ENCODE peak calls at places on chromosomes 11 and 22, in five cellular contexts. G, I, Q, E and P are unnamed samples.

GRCh38 chr11:2422461-2423156 is 21.7 kb downstream of the TRPM5 start:
- DNase-seq in I (no peak), Q (no peak), E (no peak), G (no peak), P (peak)

GRCh38 chr11:128741928-128742327 is 48.1 kb downstream of the FLI1 start:
- DNase-seq in I (no peak), Q (no peak), E (no peak), G (no peak), P (no peak)

GRCh38 chr22:49181942-49182341 is 645.7 kb downstream of the BRD1 start:
- DNase-seq in Q (no peak), G (no peak), I (no peak), E (no peak), P (no peak)

GRCh38 chr11:67293090-67293489 is 4.0 kb downstream of the ANKRD13D start:
- DNase-seq in G (no peak), Q (no peak), I (no peak), E (no peak), P (no peak)

GRCh38 chr11:107203656-107204055 is 185.4 kb upstream of the GUCY1A2 start:
- DNase-seq in I (no peak), Q (no peak), G (no peak), E (no peak), P (no peak)

GRCh38 chr22:30021881-30022619 is 58.2 kb upstream of the HORMAD2 start:
- DNase-seq in Q (no peak), I (no peak), E (no peak), G (no peak), P (no peak)

GRCh38 chr22:24525416-24526037 is 29.4 kb downstream of the GUCD1 start:
- DNase-seq in E (no peak), Q (peak), I (peak), G (peak), P (peak)

GRCh38 chr22:30947821-30948454 is 20.6 kb downstream of the MORC2 start:
- DNase-seq in G (no peak), E (no peak), Q (no peak), I (no peak), P (no peak)

GRCh38 chr11:102428696-102429095 is 23.9 kb downstream of the TMEM123 start:
- DNase-seq in Q (no peak), E (no peak), G (no peak), I (no peak), P (no peak)

GRCh38 chr22:30430933-30431332 is 5.4 kb downstream of the MTFP1 start:
- DNase-seq in Q (no peak), I (no peak), E (no peak), G (no peak), P (no peak)

GRCh38 chr22:44889233-44889878 is 120.4 kb downstream of the PHF21B start:
- DNase-seq in E (no peak), G (no peak), I (no peak), Q (no peak), P (no peak)

GRCh38 chr11:8019671-8020597 is 32.8 kb downstream of the EIF3F start:
- DNase-seq in G (peak), Q (peak), I (no peak), E (peak), P (peak)

GRCh38 chr22:19911540-19912235 is 29.9 kb upstream of the COMT start:
- DNase-seq in G (no peak), Q (no peak), I (no peak), E (no peak), P (no peak)

GRCh38 chr11:64856382-64857227 is 12.2 kb upstream of the CDC42BPG start:
- DNase-seq in E (no peak), I (peak), G (peak), Q (peak), P (no peak)

GRCh38 chr22:10778296-10778814 is 4749.6 kb upstream of the OR11H1 start:
- DNase-seq in I (no peak), E (no peak), G (no peak), Q (no peak), P (no peak)

GRCh38 chr22:24730864-24731263 is 43.7 kb downstream of the PIWIL3 start:
- DNase-seq in Q (no peak), I (no peak), E (no peak), G (no peak), P (no peak)

GRCh38 chr22:27110985-27111451 is 453.6 kb downstream of the MIAT start:
- DNase-seq in Q (peak), I (no peak), G (no peak), E (no peak), P (no peak)

GRCh38 chr11:76143274-76143673 is 63.0 kb downstream of the WNT11 start:
- DNase-seq in E (no peak), I (no peak), G (no peak), Q (no peak), P (no peak)

GRCh38 chr11:64724863-64725535 is 2.0 kb upstream of the NRXN2 start:
- DNase-seq in G (no peak), E (no peak), I (no peak), Q (no peak), P (no peak)

GRCh38 chr11:59173964-59174663 is 2.2 kb downstream of the DTX4 start:
- DNase-seq in E (no peak), G (no peak), Q (no peak), I (peak), P (peak)

GRCh38 chr11:34926101-34926830 is 9.8 kb downstream of the PDHX start:
- DNase-seq in G (no peak), I (no peak), Q (no peak), E (no peak), P (no peak)

GRCh38 chr11:10673476-10674062 is 20.0 kb downstream of the IRAG1 start:
- DNase-seq in I (no peak), E (no peak), G (no peak), Q (no peak), P (no peak)

GRCh38 chr11:69172674-69173073 is 16.9 kb downstream of the SMIM38 start:
- DNase-seq in Q (no peak), E (no peak), I (no peak), G (no peak), P (no peak)

GRCh38 chr11:85810871-85811611 is at the start of gene SYTL2:
- DNase-seq in G (peak), I (peak), Q (peak), E (no peak), P (peak)

GRCh38 chr22:24413726-24414385 is 13.5 kb upstream of the ADORA2A start:
- DNase-seq in E (no peak), G (no peak), Q (no peak), I (no peak), P (no peak)

GRCh38 chr11:40338739-40339138 is 1120.7 kb downstream of the LRRC4C start:
- DNase-seq in Q (no peak), I (no peak), E (no peak), G (no peak), P (no peak)

GRCh38 chr11:83037877-83038276 is 33.8 kb downstream of the RAB30 start:
- DNase-seq in G (no peak), E (no peak), Q (no peak), I (no peak), P (no peak)

GRCh38 chr11:70466154-70466553 is 67.8 kb downstream of the CTTN start:
- DNase-seq in E (no peak), G (no peak), Q (peak), I (no peak), P (no peak)

GRCh38 chr22:29587938-29588699 is 7.2 kb upstream of the NIPSNAP1 start:
- DNase-seq in E (no peak), G (peak), I (no peak), Q (peak), P (no peak)

GRCh38 chr22:19801340-19802000 is 40.9 kb downstream of the TBX1 start:
- DNase-seq in E (no peak), I (no peak), G (no peak), Q (no peak), P (peak)

GRCh38 chr11:43907028-43907966 is 26.7 kb downstream of the ALKBH3 start:
- DNase-seq in Q (no peak), I (no peak), G (no peak), E (no peak), P (no peak)

GRCh38 chr11:35781342-35782171 is 119.0 kb downstream of the TRIM44 start:
- DNase-seq in I (no peak), Q (no peak), E (no peak), G (peak), P (no peak)

DNA sequence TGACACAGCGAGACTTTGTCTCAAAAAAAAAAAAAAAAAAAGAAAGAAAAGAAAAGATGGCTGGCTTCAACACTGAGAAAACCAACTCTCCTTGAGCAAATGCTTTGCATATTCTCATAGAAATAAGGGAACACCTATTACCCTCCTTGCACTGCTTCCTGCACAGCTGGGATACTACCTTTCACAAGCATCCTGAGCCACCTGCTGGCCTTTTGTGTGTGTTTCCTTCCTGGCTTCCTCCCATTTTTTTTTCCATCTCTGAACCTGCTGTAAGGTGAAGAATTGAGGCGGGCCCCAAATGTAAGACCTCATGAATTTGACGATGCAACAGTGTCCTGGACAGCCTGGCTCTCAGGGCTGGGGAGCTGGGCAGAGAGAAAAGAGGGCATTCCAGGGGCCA is 1.9 kb upstream of the RFPL3 start:
- DNase-seq in E (no peak), Q (no peak), I (no peak), G (no peak), P (no peak)
- TF ChIP-seq CTCF in E (no peak), Q (no peak), I (no peak), G (no peak), P (no peak)

GRCh38 chr11:12854829-12855228 is 154.3 kb upstream of the RASSF10 start:
- DNase-seq in Q (peak), I (peak), G (no peak), E (no peak), P (no peak)

GRCh38 chr11:12859872-12860657 is 149.1 kb upstream of the RASSF10 start:
- DNase-seq in E (no peak), G (no peak), Q (no peak), I (no peak), P (no peak)

GRCh38 chr11:12860827-12861226 is 148.3 kb upstream of the RASSF10 start:
- DNase-seq in G (no peak), I (no peak), E (no peak), Q (no peak), P (no peak)

GRCh38 chr11:12856338-12856737 is 152.8 kb upstream of the RASSF10 start:
- DNase-seq in E (no peak), G (no peak), I (no peak), Q (no peak), P (no peak)

GRCh38 chr11:12857572-12857971 is 151.5 kb upstream of the RASSF10 start:
- DNase-seq in E (no peak), Q (no peak), I (no peak), G (no peak), P (no peak)
- TF ChIP-seq POLR2A in E (no peak), Q (no peak), I (no peak), G (no peak), P (no peak)

GRCh38 chr11:61792310-61793083 is at the start of the genes FEN1 and TMEM258:
- DNase-seq in Q (peak), E (peak), G (peak), I (peak), P (peak)
- TF ChIP-seq CTCF in Q (no peak), E (no peak), G (no peak), I (peak), P (peak)

DNA sequence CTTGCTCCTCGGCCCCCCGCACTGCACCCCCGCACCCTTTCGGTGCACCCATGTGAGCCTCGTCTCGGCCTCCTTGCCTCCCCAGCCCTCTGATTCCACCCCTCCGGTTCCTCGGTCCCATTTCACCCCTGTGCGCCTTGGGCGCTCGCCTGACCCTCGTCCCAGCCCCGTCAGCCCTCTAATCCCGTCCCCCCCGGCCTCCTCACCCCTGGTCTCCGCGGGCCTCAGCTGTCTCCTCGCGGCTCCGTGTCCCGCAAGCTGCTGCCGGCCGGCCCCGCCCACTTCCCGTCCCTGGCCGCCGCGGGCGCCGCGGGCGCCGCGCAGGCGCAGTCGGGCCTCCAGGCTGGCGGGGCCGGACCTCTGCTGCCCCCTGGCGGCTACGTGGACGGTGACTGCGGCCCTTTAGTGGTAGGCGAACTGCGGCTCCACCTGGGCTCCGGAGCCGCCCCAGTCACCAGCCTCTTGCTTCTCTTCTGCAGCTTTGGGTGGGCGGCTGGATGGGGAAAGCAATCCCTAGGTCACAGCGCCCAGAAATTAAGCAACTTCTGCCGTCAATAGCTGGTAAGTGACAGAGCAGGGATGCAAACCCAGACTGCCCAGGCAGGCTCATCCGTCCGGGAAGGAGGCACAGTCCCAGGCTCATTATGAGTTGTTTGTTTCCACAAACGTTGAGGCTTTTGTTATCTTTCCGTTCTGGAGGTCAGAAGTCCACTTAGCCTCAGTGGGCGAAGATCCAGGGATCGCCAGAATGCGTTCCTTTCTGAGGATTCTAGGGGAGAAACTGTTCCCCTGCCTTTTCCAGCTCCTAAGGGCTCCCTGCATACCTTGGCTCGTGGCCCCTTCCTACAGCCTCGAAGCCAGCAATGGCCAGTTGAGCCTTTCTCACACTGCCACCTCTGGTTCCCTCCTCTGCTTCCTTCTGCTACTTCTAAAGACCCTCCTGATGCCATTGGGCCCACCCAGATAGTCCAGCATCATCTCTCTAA is at the start of gene PPM1F:
- DNase-seq in I (peak), E (no peak), G (peak), Q (peak), P (peak)
- TF ChIP-seq POLR2A in I (no peak), E (no peak), G (peak), Q (peak), P (no peak)

DNA sequence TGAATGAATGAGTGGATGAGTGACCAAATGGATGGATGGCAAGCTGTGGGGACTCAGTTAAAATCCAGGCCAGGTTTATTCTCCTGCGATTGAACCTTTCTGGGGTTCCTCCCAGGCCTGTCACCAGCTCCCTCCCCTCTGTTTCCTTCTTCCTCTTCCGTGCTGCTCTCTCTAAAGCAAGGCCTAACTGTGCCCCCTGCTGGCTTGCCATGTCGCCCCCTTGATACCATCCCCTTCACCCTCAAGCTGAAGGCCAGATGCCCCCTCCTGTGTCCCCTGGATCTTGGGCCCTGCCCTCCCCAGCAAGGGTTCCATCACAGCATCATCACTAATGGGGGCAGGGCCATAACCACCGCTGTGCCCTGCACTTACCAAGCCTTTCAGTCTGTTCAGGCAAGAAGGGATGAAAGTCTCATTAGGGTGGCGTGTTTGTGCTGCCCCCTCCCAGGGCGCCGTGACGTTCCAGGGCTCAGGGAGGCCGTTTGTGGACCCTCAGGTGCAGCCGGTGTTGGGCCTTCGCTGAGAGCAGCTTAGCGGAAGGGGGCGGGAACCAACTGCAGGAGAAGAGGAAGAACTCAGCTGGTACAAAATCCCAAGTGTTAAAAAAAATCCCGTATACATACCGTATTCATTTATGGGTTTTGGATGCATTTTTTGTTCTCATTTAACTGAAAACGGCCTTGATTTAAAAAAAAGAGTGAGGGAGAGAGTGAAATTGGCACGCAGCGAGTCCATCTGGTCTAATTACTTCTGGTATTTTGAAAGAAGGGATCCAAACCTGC is 69.9 kb downstream of the MPPED1 start:
- DNase-seq in E (no peak), Q (no peak), I (no peak), G (no peak), P (no peak)
- TF ChIP-seq CTCF in E (no peak), Q (no peak), I (no peak), G (no peak), P (no peak)

GRCh38 chr11:116073854-116074837 is 569.9 kb upstream of the CADM1 start:
- DNase-seq in E (no peak), Q (no peak), G (no peak), I (no peak), P (no peak)
- TF ChIP-seq POLR2A in E (no peak), Q (no peak), G (no peak), I (no peak), P (no peak)

DNA sequence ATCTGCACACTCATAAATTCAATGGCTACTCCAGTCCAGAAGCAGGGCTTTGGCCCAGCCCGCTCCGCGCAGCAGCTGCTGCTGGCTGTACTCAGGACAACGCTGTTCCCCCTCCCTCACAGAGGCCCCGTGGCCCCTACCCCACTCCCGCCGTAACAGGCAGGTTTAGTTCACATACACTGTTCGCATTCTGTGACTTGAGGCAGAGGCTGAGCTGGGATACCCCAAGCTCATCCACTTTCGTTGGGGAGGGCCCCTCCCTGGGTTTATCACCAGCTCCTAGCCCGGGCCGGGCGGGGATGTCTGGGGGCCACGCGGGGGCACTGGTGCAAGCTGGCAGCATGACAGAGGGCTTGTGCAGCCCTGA is 52.4 kb downstream of the SYT13 start:
- DNase-seq in I (no peak), E (no peak), Q (no peak), G (no peak), P (peak)
- TF ChIP-seq CTCF in I (no peak), E (no peak), Q (no peak), G (no peak), P (no peak)